ENCODE peak calls at places on chromosome X, in seven cellular contexts. U is H9, K is IMR-90, P is mesenchymal stem cell, A is mesendoderm, L is trophoblast cell, Q is H1. O is an unnamed sample.

GRCh38 chrX:105975382-105975781 is 63.1 kb downstream of the SERPINA7 start:
- DNase-seq in L (peak), Q (no peak), A (peak), P (peak), U (no peak), K (peak), O (peak)

GRCh38 chrX:151852294-151852693 is 60.4 kb upstream of the MAGEA4 start:
- DNase-seq in L (no peak), U (no peak), P (no peak), Q (no peak), K (no peak), A (peak), O (no peak)

GRCh38 chrX:100445593-100445992 is 35.5 kb upstream of the PCDH19 start:
- DNase-seq in K (no peak), Q (no peak), U (no peak), A (no peak), L (no peak), P (no peak), O (no peak)

GRCh38 chrX:110015915-110016314 is 13.0 kb downstream of the TMEM164 start:
- DNase-seq in L (no peak), A (no peak), P (no peak), U (no peak), Q (no peak), K (no peak), O (no peak)

GRCh38 chrX:52363247-52363883 is 5.5 kb upstream of the XAGE2 start:
- DNase-seq in K (peak), L (peak), Q (no peak), U (no peak), A (peak), P (no peak), O (no peak)

GRCh38 chrX:31708116-31708515 is 636.3 kb upstream of the FTHL17 start:
- DNase-seq in Q (no peak), K (no peak), L (no peak), P (no peak), U (no peak), A (no peak), O (no peak)

GRCh38 chrX:70592091-70592490 is 147.5 kb downstream of the DLG3 start:
- DNase-seq in Q (no peak), L (peak), A (peak), P (peak), K (peak), U (no peak), O (no peak)

GRCh38 chrX:103637604-103638338 is 9.0 kb downstream of the TCEAL1 start:
- DNase-seq in U (no peak), P (no peak), A (no peak), L (no peak), Q (no peak), K (peak), O (no peak)

GRCh38 chrX:77693594-77693993 is 92.4 kb downstream of the ATRX start:
- DNase-seq in Q (no peak), K (no peak), P (no peak), A (no peak), U (no peak), L (no peak), O (no peak)

GRCh38 chrX:77694491-77694890 is 91.5 kb downstream of the ATRX start:
- DNase-seq in K (no peak), Q (no peak), A (no peak), L (no peak), P (no peak), U (no peak), O (no peak)

GRCh38 chrX:77698242-77698641 is 87.8 kb downstream of the ATRX start:
- DNase-seq in A (no peak), K (no peak), U (no peak), Q (no peak), P (no peak), L (no peak), O (no peak)
- H3K4ac ChIP-seq in A (no peak), K (no peak), U (no peak), Q (no peak), P (no peak), L (no peak), O (no peak)

GRCh38 chrX:21847342-21847741 is 7.9 kb downstream of the MBTPS2 start:
- DNase-seq in Q (no peak), L (no peak), U (no peak), A (no peak), P (no peak), K (no peak), O (no peak)
- H4K8ac ChIP-seq in Q (no peak), L (no peak), U (no peak), A (no peak), P (no peak), K (no peak), O (no peak)

GRCh38 chrX:120485562-120486520 is 16.7 kb upstream of the LAMP2 start:
- DNase-seq in K (peak), A (peak), L (peak), P (peak), Q (peak), U (peak), O (peak)

DNA sequence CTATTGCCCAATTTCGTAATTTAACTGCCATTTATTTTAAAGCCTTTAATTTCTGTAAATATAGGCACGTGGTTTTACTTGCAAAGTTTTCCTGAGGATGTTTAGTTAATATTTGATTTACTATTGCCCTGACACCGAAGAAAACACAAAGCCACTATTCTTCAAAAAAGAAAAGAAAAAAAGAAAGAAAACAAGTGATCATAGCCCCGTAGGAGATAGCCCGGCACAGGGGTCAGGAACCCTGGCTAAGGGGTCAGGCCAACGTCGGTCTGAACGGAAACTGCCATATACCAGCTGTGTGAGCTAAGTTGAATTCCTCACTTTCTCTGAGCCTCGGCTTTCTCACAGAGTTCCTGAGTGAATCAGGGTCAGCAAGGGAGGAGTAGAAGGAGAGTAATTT is 17.7 kb upstream of the LAMP2 start:
- DNase-seq in P (no peak), K (no peak), Q (no peak), U (no peak), L (no peak), A (no peak), O (no peak)
- H2BK120ac ChIP-seq in P (no peak), K (no peak), Q (no peak), U (no peak), L (no peak), A (no peak), O (no peak)

GRCh38 chrX:1536712-1537030 is 314 bp downstream of the P2RY8 start:
- DNase-seq in U (no peak), P (no peak), Q (no peak), A (no peak), K (no peak), L (no peak), O (no peak)
- H3K4ac ChIP-seq in U (no peak), P (no peak), Q (no peak), A (no peak), K (no peak), L (no peak), O (no peak)

DNA sequence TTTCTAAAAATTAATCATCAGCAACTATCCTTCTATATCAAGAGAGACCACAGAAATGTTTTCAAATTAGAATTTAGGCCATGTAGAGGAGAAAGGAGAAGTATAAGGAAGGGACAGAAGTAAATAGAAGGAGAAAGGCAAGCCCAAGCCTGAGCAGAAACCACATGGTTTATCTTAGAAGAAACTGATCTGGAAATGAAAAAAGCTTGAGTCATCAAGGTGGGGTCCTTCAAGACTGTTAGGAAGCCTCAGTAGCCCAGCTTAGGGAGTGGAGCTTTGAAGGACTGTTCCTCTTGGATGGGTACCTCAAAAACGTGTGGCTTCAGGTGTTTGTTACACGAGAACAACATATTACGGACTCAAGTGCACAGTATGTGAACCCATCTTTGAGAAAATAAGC is 4.5 kb downstream of the BMX start:
- DNase-seq in Q (no peak), A (no peak), K (no peak), U (no peak), P (no peak), L (no peak), O (no peak)
- H4K8ac ChIP-seq in Q (no peak), A (no peak), K (no peak), U (no peak), P (no peak), L (no peak), O (no peak)

GRCh38 chrX:101619336-101619735 is 1.5 kb upstream of the ARMCX6 start:
- DNase-seq in A (peak), K (peak), P (peak), U (peak), Q (no peak), L (no peak), O (no peak)

GRCh38 chrX:101617211-101618191 is at the start of gene ARMCX6:
- DNase-seq in P (peak), K (peak), L (peak), A (peak), U (peak), Q (peak), O (peak)
- H2BK120ac ChIP-seq in P (no peak), K (peak), L (peak), A (no peak), U (no peak), Q (no peak), O (no peak)

GRCh38 chrX:29560065-29560464 is 655.3 kb upstream of the MAGEB2 start:
- DNase-seq in A (no peak), P (no peak), K (no peak), L (no peak), Q (no peak), U (no peak), O (no peak)
- H3K4ac ChIP-seq in A (no peak), P (no peak), K (no peak), L (no peak), Q (no peak), U (no peak), O (no peak)

O was measured in neuronal stem cell.